ENCODE peak calls at places on chromosomes 12 and 14, in four cellular contexts. D is WTC11, P is K562, F is A549. B is an unnamed sample.

GRCh38 chr12:115322275-115322674 is 638.3 kb upstream of the TBX3 start:
- DNase-seq in P (no peak), D (no peak), F (no peak), B (no peak)

GRCh38 chr12:46389130-46389616 is 16.6 kb upstream of the SLC38A2 start:
- DNase-seq in F (no peak), P (no peak), D (no peak), B (no peak)

GRCh38 chr14:49895480-49895879 is 2.6 kb downstream of the ARF6 start:
- DNase-seq in F (no peak), D (no peak), P (no peak), B (no peak)

GRCh38 chr14:67335781-67336180 is 23.8 kb downstream of the ATP6V1D start:
- DNase-seq in P (peak; percentile 28), D (no peak), F (peak; percentile 15), B (peak; percentile 56)

GRCh38 chr12:47949441-47950341 is 13.7 kb upstream of the TMEM106C start:
- DNase-seq in D (peak; percentile 85), F (peak; percentile 90), P (peak; percentile 84), B (peak; percentile 76)

GRCh38 chr14:99326041-99326710 is 54.2 kb upstream of the BCL11B start:
- DNase-seq in F (no peak), D (no peak), P (no peak), B (no peak)

GRCh38 chr12:55829967-55830600 is 697 bp upstream of the DNAJC14 start:
- DNase-seq in P (peak; percentile 53), D (peak; percentile 47), F (peak; percentile 28), B (no peak)

GRCh38 chr12:6312529-6313325 is 2.2 kb downstream of the PLEKHG6 start:
- DNase-seq in P (no peak), D (peak; percentile 68), F (no peak), B (no peak)

GRCh38 chr12:130041983-130042812 is 120.1 kb upstream of the FZD10 start:
- DNase-seq in F (peak; percentile 22), P (peak; percentile 29), D (peak; percentile 68), B (no peak)

GRCh38 chr12:76158518-76159321 is 74.2 kb upstream of the NAP1L1 start:
- DNase-seq in F (peak; percentile 80), D (peak; percentile 63), P (peak; percentile 86), B (peak; percentile 53)
- TF ChIP-seq HMGXB4 in F (no peak), D (no peak), P (no peak), B (peak; percentile 46)

GRCh38 chr12:91811481-91812287 is 334.0 kb downstream of the BTG1 start:
- DNase-seq in D (peak; percentile 71), P (peak; percentile 65), F (peak; percentile 33), B (peak; percentile 42)

GRCh38 chr12:91817512-91817911 is 328.1 kb downstream of the BTG1 start:
- DNase-seq in D (no peak), F (no peak), P (no peak), B (no peak)

GRCh38 chr12:91810077-91810476 is 335.6 kb downstream of the BTG1 start:
- DNase-seq in F (no peak), P (no peak), D (no peak), B (no peak)

GRCh38 chr12:91810531-91810930 is 335.1 kb downstream of the BTG1 start:
- DNase-seq in F (no peak), P (no peak), D (no peak), B (no peak)

GRCh38 chr12:91813701-91814100 is 331.9 kb downstream of the BTG1 start:
- DNase-seq in P (no peak), D (no peak), F (no peak), B (no peak)
- TF ChIP-seq HMGXB4 in P (no peak), D (no peak), F (no peak), B (no peak)

DNA sequence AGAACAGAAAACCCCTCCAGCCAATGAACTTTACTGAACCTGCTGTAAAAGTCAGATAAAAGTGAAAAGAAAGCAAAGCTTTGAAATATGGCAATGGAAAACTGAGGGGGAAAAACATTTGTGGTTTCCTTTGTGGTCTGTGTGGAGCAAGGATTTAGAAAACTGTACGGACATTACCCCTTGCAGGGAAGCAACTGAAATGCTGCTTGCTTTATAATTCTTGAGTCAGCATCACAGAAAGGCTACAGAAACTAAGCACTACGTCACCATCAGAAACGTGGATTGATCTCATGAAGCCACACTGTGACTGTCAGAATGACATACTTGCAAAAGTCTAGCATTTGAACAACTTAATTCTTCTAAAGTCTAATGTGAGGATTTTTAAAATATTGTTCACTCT is 2.4 kb upstream of the KCNC2 start:
- DNase-seq in P (no peak), F (no peak), D (no peak), B (no peak)
- TF ChIP-seq HMGXB4 in P (no peak), F (no peak), D (no peak), B (no peak)

DNA sequence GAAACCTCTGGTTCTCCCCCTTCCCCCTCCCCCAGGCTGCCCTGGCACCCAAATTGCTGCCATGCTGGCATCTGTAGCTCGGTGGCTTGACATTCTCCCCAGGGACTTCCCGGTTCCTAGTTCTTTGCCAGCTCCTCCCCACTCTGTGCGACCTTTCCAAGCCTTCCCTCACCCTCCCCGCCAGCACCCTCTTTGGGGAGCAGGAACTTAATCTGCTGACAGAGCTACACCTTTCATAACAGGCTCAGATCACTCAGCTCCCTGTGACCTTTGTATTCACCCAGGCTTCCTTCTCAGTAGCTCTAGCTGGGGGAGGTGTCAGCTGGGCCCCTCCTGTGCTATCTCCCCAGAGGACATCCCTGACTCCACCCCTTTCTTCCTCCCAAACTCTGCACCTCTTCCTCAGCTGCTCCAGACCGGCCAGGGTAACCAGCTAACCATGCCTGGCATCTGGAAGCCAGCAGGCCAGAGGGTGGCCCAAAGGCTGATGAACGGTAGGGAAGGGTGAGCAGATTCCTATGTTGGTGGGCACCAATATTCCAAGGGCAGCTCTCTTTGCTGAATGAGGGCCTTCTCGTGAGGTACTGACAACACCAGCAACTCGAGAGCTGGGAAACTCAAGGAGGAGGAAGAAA is 1.8 kb upstream of the COX14 start:
- DNase-seq in F (no peak), D (no peak), P (peak; percentile 88), B (peak; percentile 86)
- TF ChIP-seq HMGXB4 in F (no peak), D (no peak), P (no peak), B (peak; percentile 24)

GRCh38 chr14:101235042-101235871 is 326.0 kb upstream of the DIO3 start:
- DNase-seq in F (peak; percentile 78), D (peak; percentile 85), P (peak; percentile 59), B (peak; percentile 47)
- TF ChIP-seq HMGXB4 in F (no peak), D (no peak), P (no peak), B (peak; percentile 65)

DNA sequence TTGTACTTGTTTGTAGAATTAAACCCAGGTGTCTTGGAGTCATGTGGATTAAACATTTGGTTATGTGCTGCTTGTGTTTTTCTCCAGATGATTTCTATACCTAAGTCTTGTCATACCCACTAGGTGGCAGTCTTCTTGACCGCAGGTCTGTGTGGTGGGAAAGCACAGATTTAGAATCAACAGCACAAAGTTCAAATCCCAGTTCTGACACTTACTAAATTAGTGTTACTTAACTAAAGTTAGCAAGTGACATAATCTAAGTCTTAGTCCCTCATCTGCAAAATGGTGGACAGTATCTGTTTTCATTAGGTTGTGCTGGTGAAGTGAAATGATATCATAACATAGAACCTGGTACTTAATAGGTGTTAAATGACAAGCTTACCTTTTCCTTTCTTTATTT is 151.0 kb upstream of the ARHGAP5 start:
- DNase-seq in F (peak; percentile 59), D (no peak), P (peak; percentile 40), B (peak; percentile 87)
- TF ChIP-seq HMGXB4 in F (no peak), D (no peak), P (no peak), B (no peak)

DNA sequence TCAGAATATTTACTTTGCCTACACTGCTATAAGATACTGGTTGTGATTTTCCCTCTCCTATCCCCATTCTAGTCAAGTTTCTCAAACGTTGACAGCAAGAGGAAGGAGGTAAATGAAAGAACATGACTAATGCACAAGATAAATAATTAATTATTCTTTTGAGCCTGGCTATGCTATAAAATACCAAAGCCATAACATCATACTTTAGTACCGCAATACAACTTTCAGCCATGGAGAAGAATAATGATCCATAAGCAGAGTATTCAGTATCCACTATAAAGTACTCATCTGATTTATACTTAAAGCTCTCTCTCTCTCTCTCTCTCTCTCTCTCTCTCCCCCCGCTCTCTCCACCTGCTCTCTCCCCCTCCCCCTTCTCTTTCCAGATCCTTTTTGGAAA is 41.3 kb downstream of the TDG start:
- DNase-seq in D (no peak), P (no peak), F (peak; percentile 44), B (no peak)
- TF ChIP-seq HMGXB4 in D (no peak), P (no peak), F (no peak), B (no peak)

B was measured in HepG2.